ENCODE peak calls at places on chromosomes 6 and 20, in ten cellular contexts. One of them, this sample, is unnamed.

GRCh38 chr20:34997774-34998173 is 42.1 kb downstream of the MYH7B start:
- DNase-seq in left ventricle myocardium inferior: no peak
- DNase-seq in right lobe of liver: no peak
- DNase-seq in HL-60: no peak
- DNase-seq in fibroblast of mammary gland: no peak
- DNase-seq in kidney epithelial cell: no peak
- DNase-seq in OCI-LY7: no peak
- DNase-seq in AG09309: no peak
- DNase-seq in esophagus muscularis mucosa: no peak
- DNase-seq in HFF-Myc: no peak
- DNase-seq in this sample: no peak

GRCh38 chr6:12767016-12767415 is 50.4 kb downstream of the PHACTR1 start:
- DNase-seq in HFF-Myc: no peak
- DNase-seq in HL-60: no peak
- DNase-seq in left ventricle myocardium inferior: no peak
- DNase-seq in fibroblast of mammary gland: no peak
- DNase-seq in esophagus muscularis mucosa: no peak
- DNase-seq in OCI-LY7: no peak
- DNase-seq in AG09309: no peak
- DNase-seq in kidney epithelial cell: no peak
- DNase-seq in right lobe of liver: no peak
- DNase-seq in this sample: no peak

GRCh38 chr20:62321521-62321948 is 18.7 kb downstream of the ADRM1 start:
- DNase-seq in kidney epithelial cell: no peak
- DNase-seq in OCI-LY7: peak
- DNase-seq in right lobe of liver: no peak
- DNase-seq in fibroblast of mammary gland: peak
- DNase-seq in AG09309: no peak
- DNase-seq in HL-60: no peak
- DNase-seq in esophagus muscularis mucosa: no peak
- DNase-seq in HFF-Myc: no peak
- DNase-seq in left ventricle myocardium inferior: no peak
- DNase-seq in this sample: no peak

GRCh38 chr6:5584072-5584471 is 322.8 kb downstream of the FARS2 start:
- DNase-seq in HL-60: no peak
- DNase-seq in kidney epithelial cell: no peak
- DNase-seq in fibroblast of mammary gland: peak
- DNase-seq in esophagus muscularis mucosa: no peak
- DNase-seq in right lobe of liver: no peak
- DNase-seq in AG09309: peak
- DNase-seq in HFF-Myc: peak
- DNase-seq in left ventricle myocardium inferior: no peak
- DNase-seq in OCI-LY7: no peak
- DNase-seq in this sample: no peak

GRCh38 chr6:81752969-81753708 is 658 bp upstream of the TENT5A start:
- DNase-seq in HFF-Myc: no peak
- DNase-seq in esophagus muscularis mucosa: peak
- DNase-seq in HL-60: peak
- DNase-seq in kidney epithelial cell: peak
- DNase-seq in left ventricle myocardium inferior: peak
- DNase-seq in AG09309: peak
- DNase-seq in fibroblast of mammary gland: peak
- DNase-seq in right lobe of liver: peak
- DNase-seq in OCI-LY7: no peak
- DNase-seq in this sample: peak

GRCh38 chr6:139586273-139586672 is 211.8 kb upstream of the CITED2 start:
- DNase-seq in left ventricle myocardium inferior: no peak
- DNase-seq in AG09309: no peak
- DNase-seq in HFF-Myc: no peak
- DNase-seq in right lobe of liver: no peak
- DNase-seq in fibroblast of mammary gland: no peak
- DNase-seq in HL-60: no peak
- DNase-seq in kidney epithelial cell: no peak
- DNase-seq in OCI-LY7: no peak
- DNase-seq in esophagus muscularis mucosa: peak
- DNase-seq in this sample: no peak

GRCh38 chr6:122289721-122290501 is 109.5 kb upstream of the HSF2 start:
- DNase-seq in esophagus muscularis mucosa: no peak
- DNase-seq in HL-60: no peak
- DNase-seq in kidney epithelial cell: no peak
- DNase-seq in AG09309: peak
- DNase-seq in OCI-LY7: no peak
- DNase-seq in left ventricle myocardium inferior: no peak
- DNase-seq in fibroblast of mammary gland: peak
- DNase-seq in HFF-Myc: no peak
- DNase-seq in right lobe of liver: no peak
- DNase-seq in this sample: no peak

GRCh38 chr20:63703976-63704748 is 3.6 kb downstream of the ARFRP1 start:
- DNase-seq in esophagus muscularis mucosa: no peak
- DNase-seq in HL-60: no peak
- DNase-seq in AG09309: no peak
- DNase-seq in kidney epithelial cell: no peak
- DNase-seq in OCI-LY7: no peak
- DNase-seq in left ventricle myocardium inferior: no peak
- DNase-seq in HFF-Myc: no peak
- DNase-seq in fibroblast of mammary gland: no peak
- DNase-seq in right lobe of liver: no peak
- DNase-seq in this sample: no peak

GRCh38 chr6:134517145-134517658 is 199.3 kb upstream of the SGK1 start:
- DNase-seq in HFF-Myc: peak
- DNase-seq in fibroblast of mammary gland: peak
- DNase-seq in HL-60: peak
- DNase-seq in esophagus muscularis mucosa: no peak
- DNase-seq in OCI-LY7: no peak
- DNase-seq in AG09309: peak
- DNase-seq in right lobe of liver: peak
- DNase-seq in kidney epithelial cell: no peak
- DNase-seq in left ventricle myocardium inferior: peak
- DNase-seq in this sample: peak

GRCh38 chr20:1301031-1301529 is 27.9 kb downstream of the SDCBP2 start:
- DNase-seq in esophagus muscularis mucosa: no peak
- DNase-seq in HFF-Myc: no peak
- DNase-seq in right lobe of liver: no peak
- DNase-seq in AG09309: peak
- DNase-seq in left ventricle myocardium inferior: no peak
- DNase-seq in HL-60: peak
- DNase-seq in OCI-LY7: no peak
- DNase-seq in kidney epithelial cell: no peak
- DNase-seq in fibroblast of mammary gland: peak
- DNase-seq in this sample: no peak

GRCh38 chr6:108739496-108740330 is 108.5 kb upstream of the ARMC2 start:
- DNase-seq in OCI-LY7: no peak
- DNase-seq in esophagus muscularis mucosa: no peak
- DNase-seq in AG09309: no peak
- DNase-seq in kidney epithelial cell: no peak
- DNase-seq in fibroblast of mammary gland: peak
- DNase-seq in left ventricle myocardium inferior: no peak
- DNase-seq in HFF-Myc: no peak
- DNase-seq in HL-60: no peak
- DNase-seq in right lobe of liver: no peak
- DNase-seq in this sample: no peak

GRCh38 chr6:40398034-40398679 is 189.0 kb downstream of the LRFN2 start:
- DNase-seq in HL-60: no peak
- DNase-seq in left ventricle myocardium inferior: no peak
- DNase-seq in AG09309: no peak
- DNase-seq in fibroblast of mammary gland: no peak
- DNase-seq in kidney epithelial cell: no peak
- DNase-seq in right lobe of liver: peak
- DNase-seq in esophagus muscularis mucosa: no peak
- DNase-seq in HFF-Myc: no peak
- DNase-seq in OCI-LY7: no peak
- DNase-seq in this sample: no peak

GRCh38 chr6:106997392-106998257 is 23.1 kb upstream of the CD24 start:
- DNase-seq in esophagus muscularis mucosa: no peak
- DNase-seq in right lobe of liver: peak
- DNase-seq in AG09309: peak
- DNase-seq in fibroblast of mammary gland: peak
- DNase-seq in OCI-LY7: peak
- DNase-seq in HFF-Myc: peak
- DNase-seq in HL-60: peak
- DNase-seq in kidney epithelial cell: no peak
- DNase-seq in left ventricle myocardium inferior: no peak
- DNase-seq in this sample: no peak

GRCh38 chr20:34072778-34073177 is 39.3 kb downstream of the EIF2S2 start:
- DNase-seq in esophagus muscularis mucosa: no peak
- DNase-seq in left ventricle myocardium inferior: no peak
- DNase-seq in right lobe of liver: no peak
- DNase-seq in fibroblast of mammary gland: no peak
- DNase-seq in HFF-Myc: no peak
- DNase-seq in AG09309: no peak
- DNase-seq in kidney epithelial cell: no peak
- DNase-seq in HL-60: no peak
- DNase-seq in OCI-LY7: no peak
- DNase-seq in this sample: no peak

GRCh38 chr6:14786008-14786407 is 459.9 kb upstream of the JARID2 start:
- DNase-seq in left ventricle myocardium inferior: no peak
- DNase-seq in kidney epithelial cell: no peak
- DNase-seq in fibroblast of mammary gland: no peak
- DNase-seq in OCI-LY7: no peak
- DNase-seq in AG09309: no peak
- DNase-seq in right lobe of liver: no peak
- DNase-seq in HFF-Myc: no peak
- DNase-seq in HL-60: no peak
- DNase-seq in esophagus muscularis mucosa: no peak
- DNase-seq in this sample: no peak
- H3K4me3 ChIP-seq in left ventricle myocardium inferior: no peak
- H3K4me3 ChIP-seq in kidney epithelial cell: no peak
- H3K4me3 ChIP-seq in fibroblast of mammary gland: no peak
- H3K4me3 ChIP-seq in OCI-LY7: no peak
- H3K4me3 ChIP-seq in AG09309: no peak
- H3K4me3 ChIP-seq in right lobe of liver: no peak
- H3K4me3 ChIP-seq in HFF-Myc: no peak
- H3K4me3 ChIP-seq in HL-60: no peak
- H3K4me3 ChIP-seq in esophagus muscularis mucosa: no peak
- H3K4me3 ChIP-seq in this sample: no peak

GRCh38 chr20:23340524-23340923 is 10.1 kb upstream of the NXT1 start:
- DNase-seq in esophagus muscularis mucosa: no peak
- DNase-seq in HFF-Myc: no peak
- DNase-seq in OCI-LY7: peak
- DNase-seq in left ventricle myocardium inferior: peak
- DNase-seq in right lobe of liver: no peak
- DNase-seq in AG09309: peak
- DNase-seq in HL-60: no peak
- DNase-seq in kidney epithelial cell: peak
- DNase-seq in fibroblast of mammary gland: peak
- DNase-seq in this sample: peak
- TF ChIP-seq CTCF in esophagus muscularis mucosa: peak
- TF ChIP-seq CTCF in HFF-Myc: peak
- TF ChIP-seq CTCF in OCI-LY7: peak
- TF ChIP-seq CTCF in left ventricle myocardium inferior: peak
- TF ChIP-seq CTCF in right lobe of liver: peak
- TF ChIP-seq CTCF in AG09309: peak
- TF ChIP-seq CTCF in HL-60: peak
- TF ChIP-seq CTCF in kidney epithelial cell: peak
- TF ChIP-seq CTCF in fibroblast of mammary gland: peak
- TF ChIP-seq CTCF in this sample: peak

DNA sequence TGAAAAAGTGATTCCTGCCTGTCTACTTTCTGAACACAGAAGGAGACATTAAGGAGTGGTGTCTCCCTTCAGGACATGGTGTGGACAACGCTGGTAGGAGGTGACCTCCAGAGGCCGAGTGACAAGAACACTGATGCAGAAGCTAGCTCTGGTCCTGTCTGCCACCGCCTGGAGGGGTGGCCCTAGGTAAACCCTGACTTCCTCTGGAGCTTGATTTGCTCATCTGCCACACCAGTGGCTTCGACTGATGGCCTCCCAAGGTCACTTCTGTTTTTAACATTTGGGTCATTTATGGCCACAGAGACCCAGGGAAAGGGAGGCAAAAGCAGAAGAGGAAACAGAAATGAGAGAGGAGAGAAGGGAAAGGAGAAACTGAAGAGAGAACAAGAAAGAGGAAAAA is 49.3 kb upstream of the SLC22A23 start:
- DNase-seq in OCI-LY7: no peak
- DNase-seq in AG09309: no peak
- DNase-seq in right lobe of liver: no peak
- DNase-seq in esophagus muscularis mucosa: no peak
- DNase-seq in HFF-Myc: no peak
- DNase-seq in kidney epithelial cell: no peak
- DNase-seq in fibroblast of mammary gland: no peak
- DNase-seq in HL-60: no peak
- DNase-seq in left ventricle myocardium inferior: no peak
- DNase-seq in this sample: no peak
- H3K4me3 ChIP-seq in OCI-LY7: no peak
- H3K4me3 ChIP-seq in AG09309: no peak
- H3K4me3 ChIP-seq in right lobe of liver: no peak
- H3K4me3 ChIP-seq in esophagus muscularis mucosa: no peak
- H3K4me3 ChIP-seq in HFF-Myc: no peak
- H3K4me3 ChIP-seq in kidney epithelial cell: no peak
- H3K4me3 ChIP-seq in fibroblast of mammary gland: no peak
- H3K4me3 ChIP-seq in HL-60: no peak
- H3K4me3 ChIP-seq in left ventricle myocardium inferior: no peak
- H3K4me3 ChIP-seq in this sample: no peak

GRCh38 chr20:41352666-41353065 is 12.0 kb downstream of the LPIN3 start:
- DNase-seq in kidney epithelial cell: no peak
- DNase-seq in AG09309: no peak
- DNase-seq in fibroblast of mammary gland: no peak
- DNase-seq in left ventricle myocardium inferior: no peak
- DNase-seq in esophagus muscularis mucosa: no peak
- DNase-seq in right lobe of liver: no peak
- DNase-seq in HFF-Myc: no peak
- DNase-seq in HL-60: no peak
- DNase-seq in OCI-LY7: no peak
- DNase-seq in this sample: no peak

GRCh38 chr20:41353530-41353929 is 12.9 kb downstream of the LPIN3 start:
- DNase-seq in HFF-Myc: no peak
- DNase-seq in AG09309: no peak
- DNase-seq in esophagus muscularis mucosa: no peak
- DNase-seq in right lobe of liver: no peak
- DNase-seq in left ventricle myocardium inferior: no peak
- DNase-seq in OCI-LY7: no peak
- DNase-seq in kidney epithelial cell: no peak
- DNase-seq in fibroblast of mammary gland: no peak
- DNase-seq in HL-60: no peak
- DNase-seq in this sample: no peak

GRCh38 chr20:41349943-41350342 is 9.3 kb downstream of the LPIN3 start:
- DNase-seq in OCI-LY7: no peak
- DNase-seq in esophagus muscularis mucosa: no peak
- DNase-seq in fibroblast of mammary gland: no peak
- DNase-seq in HL-60: no peak
- DNase-seq in HFF-Myc: no peak
- DNase-seq in right lobe of liver: no peak
- DNase-seq in AG09309: no peak
- DNase-seq in left ventricle myocardium inferior: no peak
- DNase-seq in kidney epithelial cell: no peak
- DNase-seq in this sample: no peak

GRCh38 chr20:41349266-41349665 is 8.6 kb downstream of the LPIN3 start:
- DNase-seq in left ventricle myocardium inferior: no peak
- DNase-seq in right lobe of liver: no peak
- DNase-seq in HFF-Myc: no peak
- DNase-seq in kidney epithelial cell: no peak
- DNase-seq in HL-60: no peak
- DNase-seq in fibroblast of mammary gland: no peak
- DNase-seq in OCI-LY7: no peak
- DNase-seq in AG09309: no peak
- DNase-seq in esophagus muscularis mucosa: no peak
- DNase-seq in this sample: no peak

DNA sequence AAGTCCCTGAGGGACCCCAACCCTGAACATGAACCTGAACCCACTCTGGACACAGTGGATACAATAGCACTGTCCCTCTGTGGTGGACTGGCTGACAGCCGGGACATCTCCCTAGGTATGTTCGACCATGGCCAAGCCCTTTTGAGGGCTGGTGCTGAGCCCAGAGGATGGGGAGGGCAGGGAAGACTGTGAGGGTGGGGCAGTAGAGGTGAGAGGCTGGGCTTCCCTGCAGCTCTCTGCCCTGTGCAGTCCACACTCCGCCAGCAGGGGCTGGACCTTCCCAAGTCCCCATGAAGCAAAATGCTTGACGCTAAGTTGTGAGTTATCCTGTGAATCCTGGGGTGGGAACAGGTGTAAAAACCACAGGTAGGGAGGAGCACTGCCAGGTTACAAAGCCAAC is 11.5 kb downstream of the LPIN3 start:
- DNase-seq in esophagus muscularis mucosa: no peak
- DNase-seq in fibroblast of mammary gland: no peak
- DNase-seq in OCI-LY7: no peak
- DNase-seq in HL-60: no peak
- DNase-seq in kidney epithelial cell: no peak
- DNase-seq in AG09309: no peak
- DNase-seq in HFF-Myc: no peak
- DNase-seq in left ventricle myocardium inferior: no peak
- DNase-seq in right lobe of liver: no peak
- DNase-seq in this sample: no peak
- TF ChIP-seq CTCF in esophagus muscularis mucosa: no peak
- TF ChIP-seq CTCF in fibroblast of mammary gland: no peak
- TF ChIP-seq CTCF in OCI-LY7: no peak
- TF ChIP-seq CTCF in HL-60: no peak
- TF ChIP-seq CTCF in kidney epithelial cell: no peak
- TF ChIP-seq CTCF in AG09309: no peak
- TF ChIP-seq CTCF in HFF-Myc: peak
- TF ChIP-seq CTCF in left ventricle myocardium inferior: peak
- TF ChIP-seq CTCF in right lobe of liver: no peak
- TF ChIP-seq CTCF in this sample: no peak